ENCODE peak calls at places on chromosomes 16 and 17, in seven cellular contexts. One of them, this sample, is unnamed.
A peak's percentile ranks its signal among the peaks of the same experiment; 100 is the strongest.

GRCh38 chr16:65510850-65511249 is 389.0 kb upstream of the CDH11 start:
- DNase-seq in progenitor cell of endocrine pancreas: no peak
- DNase-seq in transverse colon: no peak
- DNase-seq in body of pancreas: no peak
- DNase-seq in cardiac fibroblast: peak; percentile 70
- DNase-seq in GM12865: no peak
- DNase-seq in endodermal cell: peak; percentile 59
- DNase-seq in this sample: no peak

GRCh38 chr16:88290850-88291830 is 91.6 kb upstream of the ZNF469 start:
- DNase-seq in progenitor cell of endocrine pancreas: no peak
- DNase-seq in transverse colon: no peak
- DNase-seq in body of pancreas: no peak
- DNase-seq in cardiac fibroblast: no peak
- DNase-seq in GM12865: no peak
- DNase-seq in endodermal cell: no peak
- DNase-seq in this sample: no peak

GRCh38 chr16:89629827-89630610 is 16.6 kb downstream of the DPEP1 start:
- DNase-seq in progenitor cell of endocrine pancreas: no peak
- DNase-seq in transverse colon: peak; percentile 70
- DNase-seq in body of pancreas: no peak
- DNase-seq in cardiac fibroblast: no peak
- DNase-seq in GM12865: peak; percentile 32
- DNase-seq in endodermal cell: no peak
- DNase-seq in this sample: no peak

GRCh38 chr17:39223907-39224777 is 1.6 kb downstream of the STAC2 start:
- DNase-seq in progenitor cell of endocrine pancreas: no peak
- DNase-seq in transverse colon: no peak
- DNase-seq in body of pancreas: no peak
- DNase-seq in cardiac fibroblast: no peak
- DNase-seq in GM12865: no peak
- DNase-seq in endodermal cell: peak; percentile 76
- DNase-seq in this sample: no peak

GRCh38 chr17:77376795-77377751 is 236.3 kb downstream of the SEC14L1 start:
- DNase-seq in progenitor cell of endocrine pancreas: no peak
- DNase-seq in transverse colon: no peak
- DNase-seq in body of pancreas: peak; percentile 88
- DNase-seq in cardiac fibroblast: peak; percentile 90
- DNase-seq in GM12865: no peak
- DNase-seq in endodermal cell: no peak
- DNase-seq in this sample: no peak

GRCh38 chr17:37220609-37220953 is 155.2 kb upstream of the C17orf78 start:
- DNase-seq in progenitor cell of endocrine pancreas: no peak
- DNase-seq in transverse colon: peak; percentile 9
- DNase-seq in body of pancreas: no peak
- DNase-seq in cardiac fibroblast: peak; percentile 50
- DNase-seq in GM12865: peak; percentile 12
- DNase-seq in endodermal cell: peak; percentile 79
- DNase-seq in this sample: peak; percentile 34

GRCh38 chr17:72208832-72209231 is 88.0 kb downstream of the SOX9 start:
- DNase-seq in progenitor cell of endocrine pancreas: no peak
- DNase-seq in transverse colon: no peak
- DNase-seq in body of pancreas: no peak
- DNase-seq in cardiac fibroblast: no peak
- DNase-seq in GM12865: no peak
- DNase-seq in endodermal cell: no peak
- DNase-seq in this sample: no peak

GRCh38 chr17:81059026-81059425 is 24.1 kb downstream of the BAIAP2 start:
- DNase-seq in progenitor cell of endocrine pancreas: no peak
- DNase-seq in transverse colon: no peak
- DNase-seq in body of pancreas: no peak
- DNase-seq in cardiac fibroblast: peak; percentile 40
- DNase-seq in GM12865: no peak
- DNase-seq in endodermal cell: no peak
- DNase-seq in this sample: no peak

GRCh38 chr17:67116045-67116575 is 71.8 kb downstream of the CACNG1 start:
- DNase-seq in progenitor cell of endocrine pancreas: no peak
- DNase-seq in transverse colon: no peak
- DNase-seq in body of pancreas: no peak
- DNase-seq in cardiac fibroblast: no peak
- DNase-seq in GM12865: no peak
- DNase-seq in endodermal cell: no peak
- DNase-seq in this sample: no peak

GRCh38 chr16:49499018-49499785 is 125.6 kb downstream of the C16orf78 start:
- DNase-seq in progenitor cell of endocrine pancreas: no peak
- DNase-seq in transverse colon: no peak
- DNase-seq in body of pancreas: no peak
- DNase-seq in cardiac fibroblast: no peak
- DNase-seq in GM12865: no peak
- DNase-seq in endodermal cell: peak; percentile 72
- DNase-seq in this sample: no peak

GRCh38 chr16:9374076-9374475 is 282.6 kb downstream of the HAPSTR1 start:
- DNase-seq in progenitor cell of endocrine pancreas: no peak
- DNase-seq in transverse colon: no peak
- DNase-seq in body of pancreas: no peak
- DNase-seq in cardiac fibroblast: no peak
- DNase-seq in GM12865: no peak
- DNase-seq in endodermal cell: no peak
- DNase-seq in this sample: no peak

GRCh38 chr17:31008374-31009035 is 37.7 kb downstream of the RNF135 start:
- DNase-seq in progenitor cell of endocrine pancreas: peak; percentile 70
- DNase-seq in transverse colon: peak; percentile 64
- DNase-seq in body of pancreas: peak; percentile 74
- DNase-seq in cardiac fibroblast: peak; percentile 72
- DNase-seq in GM12865: peak; percentile 70
- DNase-seq in endodermal cell: peak; percentile 94
- DNase-seq in this sample: peak; percentile 64

GRCh38 chr17:73371285-73371684 is 59.5 kb upstream of the CDC42EP4 start:
- DNase-seq in progenitor cell of endocrine pancreas: no peak
- DNase-seq in transverse colon: no peak
- DNase-seq in body of pancreas: no peak
- DNase-seq in cardiac fibroblast: peak; percentile 71
- DNase-seq in GM12865: no peak
- DNase-seq in endodermal cell: no peak
- DNase-seq in this sample: no peak

GRCh38 chr16:23448392-23448791 is 4.6 kb downstream of the COG7 start:
- DNase-seq in progenitor cell of endocrine pancreas: no peak
- DNase-seq in transverse colon: peak; percentile 21
- DNase-seq in body of pancreas: no peak
- DNase-seq in cardiac fibroblast: no peak
- DNase-seq in GM12865: no peak
- DNase-seq in endodermal cell: no peak
- DNase-seq in this sample: no peak

GRCh38 chr17:43219746-43220380 is 8.2 kb downstream of the TMEM106A start:
- DNase-seq in progenitor cell of endocrine pancreas: no peak
- DNase-seq in transverse colon: no peak
- DNase-seq in body of pancreas: no peak
- DNase-seq in cardiac fibroblast: no peak
- DNase-seq in GM12865: no peak
- DNase-seq in endodermal cell: no peak
- DNase-seq in this sample: no peak

GRCh38 chr16:59633996-59634579 is 900.0 kb upstream of the GOT2 start:
- DNase-seq in progenitor cell of endocrine pancreas: no peak
- DNase-seq in transverse colon: no peak
- DNase-seq in body of pancreas: no peak
- DNase-seq in cardiac fibroblast: peak; percentile 38
- DNase-seq in GM12865: no peak
- DNase-seq in endodermal cell: no peak
- DNase-seq in this sample: no peak

GRCh38 chr17:42878123-42878880 is 22.3 kb upstream of the G6PC1 start:
- DNase-seq in progenitor cell of endocrine pancreas: no peak
- DNase-seq in transverse colon: peak; percentile 60
- DNase-seq in body of pancreas: peak; percentile 59
- DNase-seq in cardiac fibroblast: no peak
- DNase-seq in GM12865: no peak
- DNase-seq in endodermal cell: peak; percentile 97
- DNase-seq in this sample: no peak

DNA sequence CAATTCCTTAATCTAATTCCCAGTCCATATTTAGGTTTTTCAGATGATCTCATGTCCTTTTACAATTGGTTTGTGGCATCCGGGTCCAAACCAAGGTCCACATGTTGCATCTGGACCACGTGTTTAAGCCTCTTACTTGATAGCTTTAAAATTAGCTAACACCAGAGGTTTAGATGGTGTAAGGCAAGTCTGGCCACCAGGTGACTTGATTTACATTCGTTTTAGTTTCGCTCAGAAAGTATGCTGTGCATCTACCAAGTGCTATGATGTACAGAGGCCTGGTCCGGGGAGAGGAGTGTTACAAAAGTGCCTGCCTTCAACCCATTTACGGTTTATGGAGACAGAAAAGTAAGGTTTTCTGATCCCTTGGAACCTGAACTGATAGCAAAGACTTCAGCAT is 878 bp upstream of the DNAJA2 start:
- DNase-seq in progenitor cell of endocrine pancreas: no peak
- DNase-seq in transverse colon: no peak
- DNase-seq in body of pancreas: no peak
- DNase-seq in cardiac fibroblast: no peak
- DNase-seq in GM12865: peak; percentile 82
- DNase-seq in endodermal cell: peak; percentile 53
- DNase-seq in this sample: no peak
- TF ChIP-seq CTCF in progenitor cell of endocrine pancreas: no peak
- TF ChIP-seq CTCF in transverse colon: no peak
- TF ChIP-seq CTCF in body of pancreas: no peak
- TF ChIP-seq CTCF in cardiac fibroblast: no peak
- TF ChIP-seq CTCF in GM12865: peak; percentile 24
- TF ChIP-seq CTCF in endodermal cell: peak; percentile 52
- TF ChIP-seq CTCF in this sample: no peak

GRCh38 chr16:86549076-86549892 is 5.8 kb downstream of the MTHFSD start:
- DNase-seq in progenitor cell of endocrine pancreas: no peak
- DNase-seq in transverse colon: no peak
- DNase-seq in body of pancreas: no peak
- DNase-seq in cardiac fibroblast: no peak
- DNase-seq in GM12865: no peak
- DNase-seq in endodermal cell: no peak
- DNase-seq in this sample: no peak
- TF ChIP-seq CTCF in progenitor cell of endocrine pancreas: no peak
- TF ChIP-seq CTCF in transverse colon: no peak
- TF ChIP-seq CTCF in body of pancreas: no peak
- TF ChIP-seq CTCF in cardiac fibroblast: no peak
- TF ChIP-seq CTCF in GM12865: no peak
- TF ChIP-seq CTCF in endodermal cell: no peak
- TF ChIP-seq CTCF in this sample: no peak

DNA sequence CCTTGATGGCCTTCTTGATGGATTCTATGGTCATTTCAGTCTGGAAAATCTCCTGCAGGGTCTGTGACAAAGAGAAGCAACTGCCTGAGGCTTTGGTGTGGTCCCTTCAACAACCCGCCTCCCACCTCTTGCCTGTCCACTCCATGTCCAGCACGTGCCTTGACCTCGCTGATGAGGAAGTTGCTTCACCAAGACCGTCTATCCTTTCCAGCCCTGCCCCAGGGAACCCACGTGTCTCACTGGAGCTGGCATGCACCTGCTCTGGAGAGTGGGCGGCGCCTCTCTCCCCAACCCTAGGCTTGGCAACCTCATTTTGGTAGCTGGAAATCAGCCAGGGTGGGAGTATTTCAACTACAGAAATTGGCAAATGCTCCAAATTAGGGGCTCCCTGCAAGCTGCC is 32.6 kb downstream of the TEKT3 start:
- DNase-seq in progenitor cell of endocrine pancreas: no peak
- DNase-seq in transverse colon: no peak
- DNase-seq in body of pancreas: no peak
- DNase-seq in cardiac fibroblast: no peak
- DNase-seq in GM12865: no peak
- DNase-seq in endodermal cell: no peak
- DNase-seq in this sample: no peak
- TF ChIP-seq CTCF in progenitor cell of endocrine pancreas: no peak
- TF ChIP-seq CTCF in transverse colon: no peak
- TF ChIP-seq CTCF in body of pancreas: no peak
- TF ChIP-seq CTCF in cardiac fibroblast: no peak
- TF ChIP-seq CTCF in GM12865: no peak
- TF ChIP-seq CTCF in endodermal cell: no peak
- TF ChIP-seq CTCF in this sample: no peak

GRCh38 chr17:27207073-27207511 is 86.8 kb upstream of the WSB1 start:
- DNase-seq in progenitor cell of endocrine pancreas: no peak
- DNase-seq in transverse colon: no peak
- DNase-seq in body of pancreas: no peak
- DNase-seq in cardiac fibroblast: peak; percentile 60
- DNase-seq in GM12865: no peak
- DNase-seq in endodermal cell: no peak
- DNase-seq in this sample: no peak

GRCh38 chr17:27200476-27200875 is 93.4 kb upstream of the WSB1 start:
- DNase-seq in progenitor cell of endocrine pancreas: no peak
- DNase-seq in transverse colon: no peak
- DNase-seq in body of pancreas: no peak
- DNase-seq in cardiac fibroblast: no peak
- DNase-seq in GM12865: no peak
- DNase-seq in endodermal cell: no peak
- DNase-seq in this sample: no peak

GRCh38 chr17:27209316-27209715 is 84.6 kb upstream of the WSB1 start:
- DNase-seq in progenitor cell of endocrine pancreas: no peak
- DNase-seq in transverse colon: no peak
- DNase-seq in body of pancreas: no peak
- DNase-seq in cardiac fibroblast: no peak
- DNase-seq in GM12865: no peak
- DNase-seq in endodermal cell: no peak
- DNase-seq in this sample: no peak

GRCh38 chr17:27203241-27203640 is 90.7 kb upstream of the WSB1 start:
- DNase-seq in progenitor cell of endocrine pancreas: no peak
- DNase-seq in transverse colon: no peak
- DNase-seq in body of pancreas: no peak
- DNase-seq in cardiac fibroblast: no peak
- DNase-seq in GM12865: no peak
- DNase-seq in endodermal cell: no peak
- DNase-seq in this sample: no peak

DNA sequence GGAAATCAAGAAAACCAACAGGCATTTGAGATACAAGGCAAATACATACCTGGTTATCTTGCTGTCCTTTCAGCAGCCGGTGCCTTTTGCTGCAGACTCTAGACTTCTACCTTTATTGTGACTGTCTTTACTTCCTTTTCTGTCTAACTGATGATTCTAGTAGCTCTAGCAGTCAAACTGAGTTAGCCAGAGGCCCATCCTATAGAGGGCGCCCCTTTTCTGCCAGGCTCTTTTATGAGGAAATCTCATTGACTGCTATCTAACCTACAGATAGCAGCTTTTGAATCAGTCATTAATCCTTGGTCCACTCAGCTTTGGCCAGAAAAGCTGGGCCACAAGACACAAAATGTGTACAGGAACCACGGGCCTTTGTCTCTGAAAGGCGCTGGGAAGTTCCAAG is 87.5 kb upstream of the WSB1 start:
- DNase-seq in progenitor cell of endocrine pancreas: no peak
- DNase-seq in transverse colon: peak; percentile 16
- DNase-seq in body of pancreas: no peak
- DNase-seq in cardiac fibroblast: peak; percentile 4
- DNase-seq in GM12865: peak; percentile 35
- DNase-seq in endodermal cell: peak; percentile 74
- DNase-seq in this sample: no peak
- TF ChIP-seq CTCF in progenitor cell of endocrine pancreas: no peak
- TF ChIP-seq CTCF in transverse colon: no peak
- TF ChIP-seq CTCF in body of pancreas: no peak
- TF ChIP-seq CTCF in cardiac fibroblast: peak; percentile 5
- TF ChIP-seq CTCF in GM12865: peak; percentile 45
- TF ChIP-seq CTCF in endodermal cell: peak; percentile 29
- TF ChIP-seq CTCF in this sample: no peak